ENCODE peak calls at places on chromosomes 4 and X, in eight cellular contexts. A is heart left ventricle, U is hepatocyte, I is tibial nerve, D is glutamatergic neuron, P is breast epithelium, N is epithelial cell of esophagus, R is neural progenitor cell. Z is an unnamed sample.

GRCh38 chr4:146235654-146236570 is 21.6 kb downstream of the REELD1 start:
- DNase-seq in A (peak; percentile 57), U (no peak), I (peak; percentile 61), D (no peak), P (no peak), N (no peak), R (no peak), Z (no peak)

GRCh38 chr4:56244681-56245080 is 142.6 kb downstream of the AASDH start:
- DNase-seq in A (no peak), U (no peak), I (no peak), D (no peak), P (no peak), N (no peak), R (no peak), Z (no peak)

GRCh38 chr4:186765138-186765537 is 41.5 kb upstream of the FAT1 start:
- DNase-seq in A (no peak), U (peak; percentile 13), I (peak; percentile 36), D (no peak), P (peak; percentile 53), N (peak; percentile 87), R (peak; percentile 27), Z (peak; percentile 95)

GRCh38 chr4:40202474-40202873 is 5.6 kb downstream of the RHOH start:
- DNase-seq in A (no peak), U (no peak), I (no peak), D (no peak), P (no peak), N (no peak), R (no peak), Z (no peak)

GRCh38 chr4:157521916-157522315 is 301.4 kb downstream of the GRIA2 start:
- DNase-seq in A (no peak), U (no peak), I (no peak), D (no peak), P (no peak), N (peak; percentile 13), R (no peak), Z (peak; percentile 18)

GRCh38 chr4:145231906-145232700 is 51.7 kb upstream of the OTUD4 start:
- DNase-seq in A (no peak), U (no peak), I (no peak), D (no peak), P (no peak), N (no peak), R (no peak), Z (peak; percentile 24)

GRCh38 chr4:1775731-1776500 is 17.2 kb upstream of the FGFR3 start:
- DNase-seq in A (no peak), U (no peak), I (no peak), D (no peak), P (no peak), N (peak; percentile 80), R (peak; percentile 65), Z (peak; percentile 37)

GRCh38 chr4:146033149-146033548 is 94.5 kb upstream of the ZNF827 start:
- DNase-seq in A (no peak), U (peak; percentile 72), I (no peak), D (no peak), P (no peak), N (peak; percentile 72), R (no peak), Z (no peak)

GRCh38 chrX:13821740-13822139 is 4.8 kb upstream of the GPM6B start:
- DNase-seq in A (no peak), U (no peak), I (no peak), D (no peak), P (no peak), N (peak; percentile 63), R (no peak), Z (peak; percentile 65)

GRCh38 chr4:7902101-7902553 is 37.5 kb downstream of the AFAP1 start:
- DNase-seq in A (no peak), U (no peak), I (no peak), D (peak; percentile 57), P (no peak), N (no peak), R (peak; percentile 11), Z (no peak)

GRCh38 chrX:74579597-74580209 is 34.7 kb downstream of the RLIM start:
- DNase-seq in A (no peak), U (no peak), I (no peak), D (no peak), P (no peak), N (no peak), R (no peak), Z (no peak)

GRCh38 chr4:39620551-39620950 is 18.1 kb downstream of the SMIM14 start:
- DNase-seq in A (no peak), U (no peak), I (no peak), D (no peak), P (no peak), N (no peak), R (no peak), Z (no peak)

GRCh38 chr4:57190651-57191481 is 80.7 kb upstream of the IGFBP7 start:
- DNase-seq in A (no peak), U (peak; percentile 56), I (no peak), D (peak; percentile 72), P (no peak), N (peak; percentile 38), R (peak; percentile 64), Z (peak; percentile 50)

GRCh38 chr4:122695226-122695625 is 37.3 kb upstream of the BBS12 start:
- DNase-seq in A (no peak), U (no peak), I (no peak), D (no peak), P (no peak), N (no peak), R (no peak), Z (no peak)

GRCh38 chrX:123588723-123589122 is 144.1 kb downstream of the THOC2 start:
- DNase-seq in A (no peak), U (no peak), I (no peak), D (no peak), P (no peak), N (no peak), R (no peak), Z (no peak)

GRCh38 chr4:184364100-184364921 is 110.0 kb downstream of the IRF2 start:
- DNase-seq in A (no peak), U (no peak), I (no peak), D (no peak), P (no peak), N (no peak), R (no peak), Z (no peak)

GRCh38 chrX:149037301-149037700 is 467.8 kb downstream of the IDS start:
- DNase-seq in A (no peak), U (no peak), I (no peak), D (no peak), P (no peak), N (no peak), R (no peak), Z (no peak)

GRCh38 chr4:82042042-82042441 is 331.7 kb downstream of the HNRNPD start:
- DNase-seq in A (no peak), U (no peak), I (no peak), D (no peak), P (no peak), N (peak; percentile 35), R (no peak), Z (no peak)

GRCh38 chr4:75644095-75644494 is 13.8 kb upstream of the CDKL2 start:
- DNase-seq in A (no peak), U (no peak), I (no peak), D (no peak), P (no peak), N (no peak), R (no peak), Z (no peak)

GRCh38 chr4:15659768-15660394 is 4.7 kb upstream of the FBXL5 start:
- DNase-seq in A (no peak), U (peak; percentile 32), I (peak; percentile 70), D (no peak), P (no peak), N (peak; percentile 90), R (no peak), Z (peak; percentile 86)

GRCh38 chr4:189843392-189844009 is 97.2 kb upstream of the FRG1 start:
- DNase-seq in A (no peak), U (no peak), I (no peak), D (no peak), P (no peak), N (no peak), R (no peak), Z (no peak)

GRCh38 chr4:154348657-154349056 is 142.9 kb downstream of the DCHS2 start:
- DNase-seq in A (no peak), U (no peak), I (no peak), D (no peak), P (no peak), N (no peak), R (no peak), Z (no peak)

GRCh38 chr4:76905521-76905920 is 7.6 kb upstream of the SOWAHB start:
- DNase-seq in A (no peak), U (no peak), I (no peak), D (no peak), P (no peak), N (no peak), R (no peak), Z (no peak)

DNA sequence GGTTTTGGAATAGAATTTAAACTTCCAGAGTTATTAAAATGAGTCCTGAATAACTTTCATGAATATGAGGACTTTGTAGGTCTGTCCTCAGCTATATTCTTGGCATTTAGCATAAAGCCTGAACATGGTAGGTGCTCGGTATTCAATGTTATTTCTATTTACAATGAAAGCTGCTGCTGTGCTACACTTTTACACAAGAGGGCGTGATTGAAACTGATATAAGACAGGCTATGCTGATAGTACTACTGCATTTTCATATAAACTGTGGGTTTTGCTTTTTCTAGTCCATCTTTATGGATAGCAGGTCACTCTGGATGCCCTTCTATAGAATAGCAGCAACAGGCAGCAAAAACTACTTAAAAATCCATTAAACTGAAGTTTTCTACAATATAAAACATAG is 12.3 kb upstream of the GNPDA2 start:
- DNase-seq in A (no peak), U (peak; percentile 5), I (no peak), D (no peak), P (no peak), N (peak; percentile 42), R (no peak), Z (peak; percentile 17)
- TF ChIP-seq CTCF in A (no peak), U (peak; percentile 29), I (peak; percentile 11), D (peak; percentile 44), P (no peak), N (peak; percentile 70), R (peak; percentile 44), Z (peak; percentile 31)

GRCh38 chrX:64205735-64206491 is 405 bp upstream of the AMER1 start:
- DNase-seq in A (peak; percentile 95), U (peak; percentile 92), I (peak; percentile 96), D (peak; percentile 87), P (peak; percentile 93), N (peak; percentile 91), R (peak; percentile 90), Z (peak; percentile 90)
- TF ChIP-seq CTCF in A (no peak), U (peak; percentile 26), I (no peak), D (peak; percentile 13), P (no peak), N (no peak), R (peak; percentile 17), Z (no peak)

GRCh38 chr4:149031399-149031798 is 589.2 kb upstream of the NR3C2 start:
- DNase-seq in A (no peak), U (peak; percentile 52), I (no peak), D (no peak), P (no peak), N (peak; percentile 50), R (peak; percentile 29), Z (peak; percentile 54)
- TF ChIP-seq CTCF in A (peak; percentile 56), U (peak; percentile 51), I (no peak), D (no peak), P (peak; percentile 19), N (peak; percentile 64), R (peak; percentile 50), Z (peak; percentile 29)

DNA sequence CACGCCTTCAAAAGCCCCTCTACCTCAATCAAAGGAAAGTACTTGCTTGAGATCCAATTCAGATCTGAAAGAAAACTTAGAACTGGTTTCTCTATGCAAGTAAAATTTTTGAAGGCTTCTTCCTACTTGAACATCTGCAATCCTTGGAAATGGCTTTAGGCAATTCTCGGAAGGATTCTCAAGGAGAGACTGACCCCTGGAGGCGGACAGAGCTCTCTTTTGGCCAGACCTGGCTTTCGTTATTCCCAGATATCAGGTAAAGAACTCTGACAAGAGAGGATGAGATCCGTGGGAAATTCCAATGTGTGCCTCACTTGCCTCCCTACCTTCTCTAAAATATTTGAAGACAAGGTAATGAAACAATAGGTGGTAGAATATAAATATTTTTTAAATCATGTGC is 670.3 kb upstream of the FAM241A start:
- DNase-seq in A (no peak), U (peak; percentile 69), I (no peak), D (peak; percentile 51), P (no peak), N (peak; percentile 63), R (peak; percentile 72), Z (peak; percentile 52)
- TF ChIP-seq CTCF in A (peak; percentile 60), U (peak; percentile 70), I (no peak), D (peak; percentile 26), P (no peak), N (peak; percentile 43), R (peak; percentile 80), Z (peak; percentile 25)